ENCODE peak calls at places on chromosomes 1 and 21, in six cellular contexts. D is foreskin fibroblast; E is AG09309; I is CD8-positive, alpha-beta T cell; R is HFF-Myc; O is neural progenitor cell. M is an unnamed sample.
A peak's percentile ranks its signal among the peaks of the same experiment; 100 is the strongest.

GRCh38 chr1:65992160-65993046 is 199.7 kb downstream of the PDE4B start:
- DNase-seq in D (no peak), E (no peak), I (no peak), R (no peak), O (peak; percentile 9), M (no peak)

GRCh38 chr1:171661076-171661650 is 8.7 kb upstream of the MYOC start:
- DNase-seq in D (no peak), E (no peak), I (no peak), R (no peak), O (no peak), M (no peak)

GRCh38 chr21:37534431-37534830 is 167.9 kb downstream of the DYRK1A start:
- DNase-seq in D (no peak), E (no peak), I (no peak), R (no peak), O (no peak), M (no peak)

GRCh38 chr1:204842892-204843291 is 27.8 kb upstream of the NFASC start:
- DNase-seq in D (peak; percentile 11), E (peak; percentile 14), I (no peak), R (no peak), O (no peak), M (no peak)

GRCh38 chr1:206578115-206578935 is 33.9 kb downstream of the EIF2D start:
- DNase-seq in D (peak; percentile 40), E (peak; percentile 10), I (no peak), R (peak; percentile 27), O (no peak), M (no peak)

GRCh38 chr1:12376236-12377064 is 146.6 kb downstream of the VPS13D start:
- DNase-seq in D (no peak), E (no peak), I (no peak), R (no peak), O (no peak), M (no peak)

GRCh38 chr1:61887076-61887867 is 145.0 kb downstream of the PATJ start:
- DNase-seq in D (no peak), E (no peak), I (no peak), R (no peak), O (no peak), M (no peak)

GRCh38 chr1:58781541-58782307 is 2.1 kb downstream of the JUN start:
- DNase-seq in D (peak; percentile 88), E (no peak), I (peak; percentile 33), R (no peak), O (peak; percentile 60), M (no peak)

GRCh38 chr1:66692681-66693080 is 59.6 kb upstream of the DYNLT5 start:
- DNase-seq in D (no peak), E (no peak), I (no peak), R (no peak), O (no peak), M (no peak)

GRCh38 chr1:92691937-92692336 is 93.0 kb downstream of the EVI5 start:
- DNase-seq in D (no peak), E (no peak), I (no peak), R (no peak), O (no peak), M (no peak)

DNA sequence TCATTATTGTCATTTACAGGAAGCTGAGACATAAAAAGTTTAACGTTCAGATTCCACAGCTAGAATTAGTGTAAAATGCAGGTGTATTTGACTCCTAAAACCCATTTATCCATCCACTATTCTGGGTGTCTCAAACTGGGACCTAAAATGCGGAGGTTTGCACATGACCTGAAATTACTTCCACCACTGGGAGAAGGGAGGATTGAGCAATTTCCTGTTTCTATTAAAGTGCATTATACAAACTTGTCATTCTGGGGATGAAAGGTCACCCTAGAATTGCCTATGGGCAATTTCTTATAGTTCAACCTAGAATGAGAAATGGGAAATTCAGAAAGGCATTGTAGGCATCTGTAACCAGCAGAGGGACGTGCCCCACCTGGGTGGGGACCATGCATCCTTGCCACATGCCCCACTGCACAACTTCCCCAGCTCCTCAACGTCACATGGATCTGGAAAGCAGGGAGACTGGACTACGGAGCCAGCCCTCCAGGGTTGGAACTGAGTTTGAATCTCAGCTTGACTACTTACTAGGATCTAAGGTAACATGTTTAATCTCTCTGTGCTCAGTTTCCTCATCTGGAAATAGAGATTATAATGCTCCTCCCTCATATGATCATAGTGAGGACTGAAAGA is 47.0 kb downstream of the MRPL39 start:
- DNase-seq in D (peak; percentile 28), E (no peak), I (no peak), R (no peak), O (no peak), M (no peak)
- H3K4me3 ChIP-seq in D (no peak overlapping the region), E (no peak overlapping the region), I (no peak overlapping the region), R (no peak overlapping the region), O (no peak overlapping the region), M (no peak overlapping the region)

GRCh38 chr1:10607228-10607627 is 132.5 kb downstream of the PEX14 start:
- DNase-seq in D (no peak), E (no peak), I (no peak), R (no peak), O (no peak), M (no peak)
- TF ChIP-seq CTCF in D (no peak), E (no peak), I (no peak), R (no peak), O (no peak), M (no peak)

GRCh38 chr1:167625040-167625823 is 4.8 kb upstream of the RCSD1 start:
- DNase-seq in D (no peak), E (no peak), I (no peak), R (no peak), O (no peak), M (no peak)

GRCh38 chr1:167620002-167620401 is 10.0 kb upstream of the RCSD1 start:
- DNase-seq in D (no peak), E (no peak), I (no peak), R (no peak), O (no peak), M (no peak)

GRCh38 chr1:167621780-167622179 is 8.3 kb upstream of the RCSD1 start:
- DNase-seq in D (no peak), E (no peak), I (no peak), R (no peak), O (no peak), M (no peak)

GRCh38 chr1:167627615-167627864 is 2.5 kb upstream of the RCSD1 start:
- DNase-seq in D (no peak), E (no peak), I (no peak), R (no peak), O (no peak), M (no peak)

DNA sequence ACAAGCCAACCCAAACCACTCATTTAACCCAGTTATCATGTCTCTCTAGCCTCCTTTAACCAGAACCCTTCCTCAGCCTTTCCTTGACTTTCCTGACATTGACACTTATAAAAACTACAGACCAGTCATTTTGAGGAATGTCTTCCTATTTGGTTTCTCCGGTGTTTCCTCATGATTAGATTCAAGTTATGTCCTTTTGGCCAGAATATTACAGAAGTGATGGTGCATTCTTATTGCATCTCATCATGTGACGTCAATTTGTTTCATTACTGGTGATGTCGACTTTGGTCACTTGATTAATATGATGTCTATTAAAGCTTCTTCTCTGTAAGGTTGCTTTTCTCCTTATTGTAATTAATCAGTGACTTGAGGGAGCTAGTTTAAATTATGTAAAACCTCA is 6.1 kb upstream of the RCSD1 start:
- DNase-seq in D (no peak), E (no peak), I (no peak), R (no peak), O (no peak), M (no peak)
- H3K4me3 ChIP-seq in D (no peak overlapping the region), E (no peak overlapping the region), I (no peak overlapping the region), R (no peak overlapping the region), O (no peak overlapping the region), M (no peak overlapping the region)

GRCh38 chr1:78060857-78061563 is 15.2 kb downstream of the GIPC2 start:
- DNase-seq in D (no peak), E (no peak), I (no peak), R (no peak), O (no peak), M (no peak)
- TF ChIP-seq CTCF in D (peak; percentile 3), E (no peak), I (no peak), R (no peak), O (peak; percentile 29), M (no peak)